ENCODE peak calls at places on chromosome 2, in ten cellular contexts. M, L, D, W, P, X, Q, N, S and Y are unnamed samples.

GRCh38 chr2:236049981-236050380 is 118.2 kb downstream of the GBX2 start:
- DNase-seq in S (no peak), M (no peak), P (no peak), L (no peak), N (no peak), Q (no peak), X (no peak), D (no peak), W (no peak), Y (no peak)

GRCh38 chr2:100124746-100125145 is 17.6 kb downstream of the AFF3 start:
- DNase-seq in Q (no peak), D (no peak), X (no peak), P (no peak), L (no peak), M (peak), W (no peak), N (no peak), S (no peak), Y (no peak)

GRCh38 chr2:233032551-233033320 is at the start of gene NEU2:
- DNase-seq in N (no peak), D (peak), P (no peak), X (no peak), W (no peak), L (no peak), M (no peak), Q (no peak), S (no peak), Y (no peak)

GRCh38 chr2:64379221-64379620 is 74.7 kb upstream of the LGALSL start:
- DNase-seq in W (no peak), S (no peak), X (no peak), P (no peak), M (no peak), Q (no peak), N (no peak), L (no peak), D (no peak), Y (no peak)

GRCh38 chr2:105110295-105110829 is 72.5 kb downstream of the MRPS9 start:
- DNase-seq in Q (no peak), N (no peak), M (no peak), D (no peak), W (no peak), X (no peak), P (no peak), S (no peak), L (no peak), Y (no peak)

GRCh38 chr2:215104226-215104625 is 34.2 kb downstream of the ABCA12 start:
- DNase-seq in X (no peak), P (no peak), Q (no peak), W (no peak), S (no peak), M (peak), L (no peak), D (no peak), N (no peak), Y (no peak)

GRCh38 chr2:166653185-166653813 is 159.2 kb upstream of the SCN7A start:
- DNase-seq in D (no peak), X (peak), L (no peak), W (no peak), S (no peak), M (no peak), N (no peak), P (no peak), Q (peak), Y (no peak)

GRCh38 chr2:138276367-138276766 is 225.2 kb upstream of the SPOPL start:
- DNase-seq in P (no peak), X (no peak), D (no peak), Q (peak), W (no peak), L (no peak), S (no peak), N (no peak), M (no peak), Y (no peak)

GRCh38 chr2:66481100-66481549 is 46.2 kb downstream of the MEIS1 start:
- DNase-seq in M (peak), D (no peak), P (peak), L (peak), W (no peak), S (no peak), X (peak), N (no peak), Q (peak), Y (no peak)

GRCh38 chr2:100321881-100322820 is at the start of gene LONRF2:
- DNase-seq in X (no peak), L (peak), W (peak), M (peak), D (no peak), P (peak), Q (no peak), S (peak), N (peak), Y (peak)

GRCh38 chr2:25418944-25419677 is 77.4 kb upstream of the DNMT3A start:
- DNase-seq in L (no peak), N (no peak), S (no peak), X (no peak), D (no peak), P (no peak), W (no peak), Q (no peak), M (no peak), Y (no peak)

GRCh38 chr2:167386694-167387093 is 498.4 kb downstream of the XIRP2 start:
- DNase-seq in S (no peak), M (no peak), N (no peak), P (no peak), X (no peak), Q (no peak), W (no peak), D (no peak), L (no peak), Y (no peak)

GRCh38 chr2:84939426-84940087 is 31.4 kb upstream of the KCMF1 start:
- DNase-seq in M (peak), D (peak), W (no peak), Q (no peak), S (no peak), L (no peak), P (peak), N (no peak), X (no peak), Y (no peak)

GRCh38 chr2:148882051-148882450 is 7.0 kb downstream of the KIF5C start:
- DNase-seq in X (no peak), M (no peak), D (no peak), L (no peak), S (no peak), W (peak), Q (no peak), P (no peak), N (no peak), Y (no peak)

GRCh38 chr2:105812180-105813044 is 67.7 kb downstream of the NCK2 start:
- DNase-seq in W (peak), L (peak), N (no peak), S (no peak), D (no peak), M (no peak), Q (peak), P (no peak), X (peak), Y (peak)

GRCh38 chr2:233513953-233514655 is 52.5 kb downstream of the USP40 start:
- DNase-seq in M (no peak), X (no peak), L (no peak), D (no peak), W (no peak), P (peak), S (no peak), Q (no peak), N (peak), Y (peak)

GRCh38 chr2:101787097-101787496 is 89.6 kb downstream of the MAP4K4 start:
- DNase-seq in D (no peak), N (no peak), S (no peak), P (no peak), Q (peak), W (no peak), L (no peak), M (no peak), X (no peak), Y (no peak)

GRCh38 chr2:241150660-241151530 is 628 bp downstream of the PPP1R7 start:
- DNase-seq in M (no peak), N (peak), S (no peak), L (no peak), W (peak), X (no peak), Q (peak), P (peak), D (no peak), Y (peak)
- TF ChIP-seq POLR2A in M (no peak), N (no peak), S (no peak), L (no peak), W (no peak), X (peak), Q (no peak), P (no peak), D (no peak), Y (no peak)

GRCh38 chr2:15704788-15705115 is 113.1 kb downstream of the DDX1 start:
- DNase-seq in Q (no peak), S (no peak), P (no peak), L (no peak), N (no peak), W (no peak), M (no peak), D (no peak), X (no peak), Y (no peak)
- H3K4me3 ChIP-seq in Q (no peak), S (no peak), P (no peak), L (no peak), N (no peak), W (no peak), M (no peak), D (no peak), X (no peak), Y (no peak)

DNA sequence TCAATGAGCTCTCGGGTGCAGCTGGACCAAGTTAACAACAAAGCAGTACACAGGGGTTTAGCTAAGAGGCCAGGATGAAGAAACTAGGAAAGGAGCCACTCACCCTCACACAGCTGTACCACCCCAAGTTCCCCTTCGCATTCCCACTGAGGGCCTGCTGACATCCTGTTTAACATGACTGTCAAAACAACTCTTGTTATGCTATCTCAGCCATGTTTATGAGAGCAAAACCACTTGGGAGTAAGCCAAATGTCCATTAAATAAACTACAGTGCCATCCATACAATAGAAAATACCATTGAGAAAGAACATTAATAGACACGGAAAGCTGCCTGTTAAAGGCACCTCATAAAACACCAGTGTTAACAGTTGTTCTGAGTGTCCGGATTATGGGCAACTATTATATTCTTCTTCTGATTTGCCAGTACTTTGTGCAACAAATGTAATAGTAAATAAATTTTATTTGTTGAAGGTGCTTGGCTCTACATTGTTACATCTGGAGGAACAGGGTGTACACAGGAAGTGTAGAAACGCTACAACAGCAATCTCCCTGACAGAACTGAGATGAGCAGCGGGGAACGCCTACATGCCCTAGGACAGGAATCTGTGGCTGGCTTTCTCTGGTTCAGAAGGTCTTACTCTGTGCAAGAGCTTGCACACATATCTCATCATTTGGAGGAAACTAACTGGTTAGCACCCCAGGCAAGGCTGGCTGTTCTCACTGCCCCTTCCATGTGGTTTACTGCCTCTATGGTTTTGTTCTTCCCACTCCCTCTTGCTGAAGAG is 85.6 kb downstream of the EHD3 start:
- DNase-seq in N (peak), M (no peak), Q (peak), L (no peak), P (no peak), W (peak), D (peak), X (peak), S (no peak), Y (no peak)
- H3K27ac ChIP-seq in N (no peak), M (no peak), Q (peak), L (no peak), P (peak), W (no peak), D (peak), X (no peak), S (no peak), Y (peak)

GRCh38 chr2:189762551-189763298 is at the start of gene OSGEPL1:
- DNase-seq in P (peak), Q (peak), W (peak), D (peak), S (peak), L (peak), X (peak), N (peak), M (peak), Y (peak)
- TF ChIP-seq POLR2A in P (no peak), Q (peak), W (peak), D (no peak), S (peak), L (peak), X (peak), N (peak), M (peak), Y (peak)

GRCh38 chr2:231189571-231190495 is 8.6 kb upstream of the ARMC9 start:
- DNase-seq in X (peak), W (peak), Q (no peak), M (no peak), D (peak), S (peak), L (peak), P (peak), N (no peak), Y (peak)
- H3K4me3 ChIP-seq in X (peak), W (peak), Q (no peak), M (no peak), D (peak), S (peak), L (peak), P (peak), N (peak), Y (peak)

GRCh38 chr2:38716185-38716584 is 35.0 kb downstream of the SRSF7 start:
- DNase-seq in Q (peak), W (no peak), N (no peak), M (peak), D (no peak), P (no peak), S (no peak), X (no peak), L (no peak), Y (no peak)
- H3K27ac ChIP-seq in Q (peak), W (no peak), N (no peak), M (peak), D (no peak), P (no peak), S (no peak), X (no peak), L (no peak), Y (peak)

GRCh38 chr2:14634885-14635871 is 2.7 kb downstream of the LRATD1 start:
- DNase-seq in X (peak), M (peak), Q (peak), N (peak), D (peak), L (peak), S (peak), P (peak), W (peak), Y (peak)
- TF ChIP-seq POLR2A in X (no peak), M (no peak), Q (no peak), N (no peak), D (no peak), L (no peak), S (no peak), P (no peak), W (no peak), Y (peak)

DNA sequence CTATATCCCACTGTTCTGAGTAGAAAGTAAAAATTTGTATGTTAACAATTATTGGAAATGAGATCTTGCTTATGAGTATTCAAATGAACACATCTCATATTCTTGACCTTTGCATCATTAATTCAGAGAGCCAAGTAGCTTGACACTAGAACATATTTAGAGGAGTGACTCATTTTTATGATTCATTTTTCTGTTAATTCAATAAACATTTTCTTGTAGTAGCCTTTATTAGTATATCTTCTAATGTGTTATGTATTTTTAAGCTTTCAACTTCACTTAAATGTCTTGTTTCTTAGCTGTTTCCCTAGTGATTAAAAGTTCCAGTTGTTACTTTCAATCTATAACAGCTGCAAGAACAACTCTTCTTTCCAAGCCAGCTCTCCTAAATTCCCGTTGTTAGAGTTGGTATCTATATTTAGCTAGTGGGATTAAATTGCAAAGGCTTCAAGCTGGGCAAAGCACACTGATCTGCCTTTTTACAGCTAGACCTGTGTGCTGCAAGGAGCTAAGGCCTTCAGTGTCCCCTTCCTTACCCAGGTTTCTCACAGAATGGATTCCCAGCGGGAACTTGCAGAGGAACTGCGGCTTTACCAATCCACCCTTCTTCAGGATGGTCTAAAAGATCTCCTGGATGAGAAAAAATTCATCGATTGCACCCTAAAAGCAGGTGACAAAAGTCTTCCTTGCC is at the start of gene KLHL41:
- DNase-seq in L (no peak), Q (peak), X (peak), P (no peak), W (no peak), D (no peak), S (no peak), N (no peak), M (no peak), Y (no peak)
- H3K4me3 ChIP-seq in L (peak), Q (no peak), X (no peak), P (no peak), W (no peak), D (no peak), S (no peak), N (no peak), M (no peak), Y (no peak)

GRCh38 chr2:169584005-169584877 is at the start of gene PPIG:
- DNase-seq in W (peak), S (peak), Q (peak), D (peak), L (peak), X (peak), P (peak), M (peak), N (peak), Y (peak)

GRCh38 chr2:169583494-169583893 is 657 bp upstream of the PPIG start:
- DNase-seq in D (no peak), N (no peak), M (no peak), X (no peak), Q (no peak), W (no peak), P (no peak), L (no peak), S (no peak), Y (no peak)

GRCh38 chr2:169590804-169591203 is 6.7 kb downstream of the PPIG start:
- DNase-seq in S (no peak), P (no peak), W (no peak), N (no peak), D (no peak), M (no peak), L (no peak), X (no peak), Q (no peak), Y (no peak)

GRCh38 chr2:169585673-169586072 is 1.5 kb downstream of the PPIG start:
- DNase-seq in Q (no peak), M (no peak), X (peak), L (no peak), D (no peak), W (peak), P (no peak), N (no peak), S (no peak), Y (no peak)
- H3K27ac ChIP-seq in Q (no peak), M (peak), X (no peak), L (no peak), D (peak), W (peak), P (peak), N (peak), S (peak), Y (no peak)